ENCODE peak calls at places on chromosome 17, in ten cellular contexts. X, N, U, Y, Q, P, B, W, T and G are unnamed samples.

GRCh38 chr17:10777131-10777805 is 26.6 kb downstream of the TMEM238L start:
- DNase-seq in P (no peak), B (no peak), X (no peak), Y (no peak), N (no peak), T (no peak), Q (no peak), U (no peak), W (no peak), G (no peak)

GRCh38 chr17:8922451-8922850 is 43.1 kb downstream of the PIK3R5 start:
- DNase-seq in T (no peak), B (peak), W (peak), X (peak), Q (no peak), Y (peak), U (no peak), P (peak), N (peak), G (peak)

GRCh38 chr17:1511756-1512321 is 4.6 kb downstream of the INPP5K start:
- DNase-seq in U (peak), Q (no peak), B (no peak), X (no peak), T (peak), N (no peak), W (peak), P (peak), Y (no peak), G (no peak)

GRCh38 chr17:59381716-59382570 is 50.5 kb downstream of the YPEL2 start:
- DNase-seq in W (no peak), Q (no peak), T (peak), P (peak), X (no peak), B (no peak), N (no peak), U (no peak), Y (no peak), G (no peak)

GRCh38 chr17:17352836-17353624 is 49.9 kb downstream of the NT5M start:
- DNase-seq in W (no peak), P (no peak), Y (no peak), T (no peak), B (no peak), Q (no peak), X (no peak), U (no peak), N (no peak), G (no peak)

GRCh38 chr17:50768348-50768761 is 1.0 kb upstream of the ANKRD40CL start:
- DNase-seq in U (peak), X (no peak), P (no peak), B (no peak), Q (peak), W (no peak), Y (no peak), N (no peak), T (peak), G (no peak)

GRCh38 chr17:63774141-63774981 is at the start of gene DDX42:
- DNase-seq in T (peak), P (peak), W (no peak), B (no peak), Q (peak), N (peak), U (peak), Y (no peak), X (no peak), G (no peak)

GRCh38 chr17:79126139-79126538 is 51.5 kb downstream of the ENGASE start:
- DNase-seq in B (no peak), N (no peak), Y (no peak), W (no peak), T (peak), U (no peak), X (no peak), P (no peak), Q (peak), G (no peak)

GRCh38 chr17:76772842-76773521 is 35.1 kb downstream of the MFSD11 start:
- DNase-seq in Y (peak), U (no peak), B (peak), Q (peak), W (no peak), X (peak), P (peak), N (no peak), T (no peak), G (peak)

GRCh38 chr17:44219636-44220210 is at the start of gene UBTF:
- DNase-seq in N (peak), T (peak), X (no peak), Q (peak), W (no peak), U (peak), P (peak), Y (no peak), B (no peak), G (no peak)

GRCh38 chr17:32112416-32112815 is 29.9 kb upstream of the RHOT1 start:
- DNase-seq in X (no peak), Q (no peak), W (no peak), Y (no peak), P (no peak), T (no peak), U (no peak), N (no peak), B (no peak), G (no peak)
- TF ChIP-seq CTCF in X (no peak), Q (no peak), W (no peak), Y (no peak), P (no peak), T (no peak), U (no peak), N (no peak), B (no peak), G (no peak)

GRCh38 chr17:58005031-58005727 is 1.9 kb downstream of the SRSF1 start:
- DNase-seq in Y (no peak), X (no peak), B (no peak), U (no peak), Q (no peak), W (no peak), P (no peak), T (no peak), N (peak), G (no peak)
- TF ChIP-seq CTCF in Y (no peak), X (peak), B (no peak), U (no peak), Q (no peak), W (peak), P (no peak), T (no peak), N (no peak), G (no peak)

GRCh38 chr17:30203471-30203981 is 32.0 kb downstream of the SLC6A4 start:
- DNase-seq in N (no peak), T (no peak), U (no peak), Y (no peak), X (no peak), Q (no peak), P (no peak), W (no peak), B (no peak), G (no peak)
- TF ChIP-seq CTCF in N (no peak), T (no peak), U (no peak), Y (no peak), X (no peak), Q (no peak), P (no peak), W (no peak), B (peak), G (no peak)

GRCh38 chr17:46989637-46990431 is 10.8 kb upstream of the RPRML start:
- DNase-seq in Q (no peak), U (no peak), W (no peak), P (no peak), Y (no peak), T (no peak), N (no peak), B (no peak), X (no peak), G (no peak)

GRCh38 chr17:46995841-46996571 is 17.0 kb upstream of the RPRML start:
- DNase-seq in Y (peak), P (peak), Q (no peak), U (no peak), N (no peak), T (no peak), W (peak), B (peak), X (no peak), G (no peak)

GRCh38 chr17:46991618-46992017 is 12.6 kb upstream of the RPRML start:
- DNase-seq in P (no peak), T (no peak), U (no peak), W (no peak), Q (no peak), X (no peak), N (no peak), Y (no peak), B (no peak), G (no peak)

DNA sequence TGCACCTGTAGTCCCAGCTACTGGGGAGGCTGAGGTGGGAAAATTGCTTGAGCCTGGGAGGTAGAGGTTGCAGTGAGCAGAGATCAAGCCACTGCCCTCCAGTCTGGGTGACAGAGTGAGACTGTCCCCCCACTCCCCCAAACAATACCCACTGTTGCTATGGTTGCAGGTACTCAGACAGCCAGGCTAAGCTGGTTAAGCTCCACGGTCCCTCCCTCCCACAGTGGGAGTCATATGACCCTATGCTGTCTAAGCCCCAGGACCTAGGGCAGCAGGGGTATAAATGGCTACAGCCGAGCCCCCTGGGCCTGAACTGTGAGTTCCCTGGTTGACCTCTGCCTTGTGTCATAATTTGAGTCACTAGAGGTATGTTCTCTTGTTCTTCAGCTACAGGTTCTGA is 15.9 kb upstream of the RPRML start:
- DNase-seq in P (no peak), Q (no peak), T (no peak), Y (no peak), B (no peak), X (no peak), W (no peak), U (no peak), N (no peak), G (no peak)
- TF ChIP-seq CTCF in P (no peak), Q (no peak), T (no peak), Y (no peak), B (no peak), X (no peak), W (no peak), U (no peak), N (no peak), G (no peak)

DNA sequence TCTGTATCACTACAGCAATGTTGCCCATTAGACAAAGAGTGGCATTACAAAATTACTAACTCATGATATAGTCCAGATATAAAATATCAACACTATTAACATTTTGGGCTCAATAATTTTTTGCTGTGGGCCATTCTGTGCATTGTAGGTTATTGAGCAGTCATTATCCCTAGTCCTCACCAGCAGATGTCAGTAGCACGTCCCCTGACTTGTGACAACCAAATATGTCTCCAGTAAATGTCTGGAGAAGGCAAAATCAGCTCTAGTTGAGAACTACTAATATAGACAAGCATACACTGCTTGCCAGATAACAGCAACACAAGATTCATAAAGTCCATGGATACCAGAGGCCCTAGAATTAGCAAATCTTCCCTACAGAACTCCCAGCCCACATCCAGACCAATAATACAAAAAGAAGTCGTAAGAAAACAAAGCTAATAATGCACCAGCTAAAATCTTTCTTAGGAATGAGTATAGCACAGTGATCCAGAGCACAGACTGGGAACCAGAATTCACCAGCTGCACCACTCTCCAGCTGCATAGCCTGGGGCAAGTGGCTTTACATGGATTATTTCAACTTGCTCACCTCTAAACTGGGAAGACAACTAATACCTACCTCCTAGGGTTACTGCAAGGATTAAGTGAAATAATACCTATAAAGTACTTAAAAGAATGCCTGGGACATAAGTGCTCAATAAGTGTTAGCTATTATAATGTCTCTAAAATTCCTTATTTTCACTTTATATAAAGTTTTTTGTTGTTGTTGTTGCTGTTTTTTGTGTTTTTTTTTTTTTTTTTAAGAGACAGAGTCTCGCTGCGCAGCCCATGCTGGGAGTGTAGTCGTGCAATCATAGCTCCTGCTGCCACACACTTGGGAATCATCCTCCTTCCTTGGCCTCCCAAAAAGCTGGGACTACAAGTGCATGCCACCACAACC is 23.7 kb downstream of the HELZ start:
- DNase-seq in Y (no peak), U (no peak), P (peak), X (no peak), Q (no peak), W (no peak), B (no peak), N (peak), T (no peak), G (no peak)
- TF ChIP-seq CTCF in Y (peak), U (peak), P (peak), X (no peak), Q (no peak), W (no peak), B (no peak), N (peak), T (peak), G (no peak)

DNA sequence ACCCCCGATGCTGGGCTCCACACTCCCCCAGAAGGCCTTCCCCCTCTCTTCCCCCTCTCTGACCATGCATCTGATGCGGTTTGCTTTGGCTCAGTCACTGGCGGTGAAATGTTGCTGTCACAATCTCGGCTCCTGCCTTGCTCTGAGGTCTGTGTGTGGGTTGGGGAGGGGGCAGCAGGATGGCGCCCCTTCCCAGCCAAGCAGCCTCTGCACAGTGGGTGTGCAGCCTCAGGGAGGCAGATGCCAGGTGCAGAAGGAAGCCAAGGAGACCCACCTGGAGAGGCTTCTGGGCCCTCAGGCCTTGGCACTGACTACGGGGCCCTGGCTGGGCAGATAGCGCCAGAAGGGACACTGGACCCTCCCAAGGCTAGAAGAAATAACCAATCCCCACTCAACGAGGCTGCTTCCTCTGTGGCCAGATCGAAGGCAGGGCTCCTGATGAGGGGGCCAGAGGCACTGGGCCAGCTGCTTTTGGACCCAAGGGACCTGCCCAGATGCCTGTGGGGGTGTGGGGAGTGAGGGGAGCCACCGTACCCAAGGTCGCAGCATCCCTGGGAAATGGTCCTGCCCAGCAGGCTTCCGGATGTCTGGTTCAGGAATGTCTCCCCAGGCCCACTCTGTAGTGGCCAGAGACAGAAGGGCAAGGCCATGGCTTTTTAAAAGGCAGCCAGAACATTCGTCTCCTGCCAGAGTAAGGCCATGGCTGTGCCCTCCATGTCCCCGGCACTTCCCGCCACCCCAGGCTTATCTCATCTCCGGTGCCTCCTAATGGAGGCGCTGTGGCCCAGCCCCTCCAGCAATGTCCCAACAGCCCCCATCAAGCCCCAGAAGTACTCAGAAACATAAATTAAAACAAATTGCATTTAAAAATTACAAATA is 43.4 kb upstream of the SLC38A10 start:
- DNase-seq in N (peak), U (no peak), T (no peak), W (no peak), P (peak), Y (no peak), X (no peak), B (no peak), Q (no peak), G (no peak)
- TF ChIP-seq CTCF in N (no peak), U (no peak), T (no peak), W (no peak), P (no peak), Y (no peak), X (no peak), B (no peak), Q (no peak), G (no peak)

GRCh38 chr17:82023447-82024241 is 539 bp downstream of the LRRC45 start:
- DNase-seq in W (no peak), N (peak), B (no peak), Q (peak), U (no peak), P (peak), Y (no peak), T (no peak), X (no peak), G (no peak)

GRCh38 chr17:82020874-82021727 is 1.6 kb downstream of the CENPX start:
- DNase-seq in Y (peak), Q (peak), N (peak), P (peak), U (peak), B (no peak), W (peak), X (peak), T (peak), G (peak)

GRCh38 chr17:82022981-82023446 is at the start of gene LRRC45:
- DNase-seq in W (peak), Y (peak), U (peak), P (peak), B (peak), X (peak), Q (peak), T (peak), N (peak), G (peak)

GRCh38 chr17:82021728-82022309 is 859 bp downstream of the CENPX start:
- DNase-seq in X (no peak), P (no peak), B (no peak), Y (no peak), W (no peak), N (peak), U (no peak), T (no peak), Q (peak), G (no peak)

GRCh38 chr17:82022310-82022980 is at the start of gene CENPX:
- DNase-seq in N (no peak), T (no peak), Y (no peak), B (no peak), P (no peak), X (no peak), Q (peak), W (no peak), U (no peak), G (no peak)
- TF ChIP-seq CTCF in N (no peak), T (no peak), Y (no peak), B (no peak), P (no peak), X (no peak), Q (no peak), W (no peak), U (no peak), G (no peak)